ENCODE peak calls at places on chromosome 19, in ten cellular contexts. One of them, this sample, is unnamed. For H3K36me3, the result is how much of the 10 kb centered on the place peaks cover.

GRCh38 chr19:8337728-8338127 is 5.3 kb downstream of the KANK3 start:
- DNase-seq in PC-3: no peak
- DNase-seq in PC-9: peak
- DNase-seq in aorta: no peak
- DNase-seq in neural progenitor cell: no peak
- DNase-seq in upper lobe of right lung: no peak
- DNase-seq in left ventricle myocardium inferior: no peak
- DNase-seq in heart right ventricle: no peak
- DNase-seq in breast epithelium: no peak
- DNase-seq in neuronal stem cell: no peak
- DNase-seq in this sample: no peak

GRCh38 chr19:29491491-29491890 is 34.3 kb upstream of the VSTM2B start:
- DNase-seq in PC-9: no peak
- DNase-seq in neural progenitor cell: no peak
- DNase-seq in PC-3: no peak
- DNase-seq in upper lobe of right lung: no peak
- DNase-seq in aorta: no peak
- DNase-seq in left ventricle myocardium inferior: no peak
- DNase-seq in heart right ventricle: no peak
- DNase-seq in neuronal stem cell: no peak
- DNase-seq in breast epithelium: no peak
- DNase-seq in this sample: no peak

GRCh38 chr19:35755550-35756371 is 1.1 kb downstream of the HSPB6 start:
- DNase-seq in PC-9: no peak
- DNase-seq in neural progenitor cell: peak
- DNase-seq in aorta: peak
- DNase-seq in breast epithelium: peak
- DNase-seq in left ventricle myocardium inferior: peak
- DNase-seq in PC-3: no peak
- DNase-seq in neuronal stem cell: no peak
- DNase-seq in heart right ventricle: peak
- DNase-seq in upper lobe of right lung: peak
- DNase-seq in this sample: no peak

GRCh38 chr19:31283701-31284100 is 65.5 kb downstream of the TSHZ3 start:
- DNase-seq in neural progenitor cell: no peak
- DNase-seq in neuronal stem cell: no peak
- DNase-seq in upper lobe of right lung: peak
- DNase-seq in breast epithelium: no peak
- DNase-seq in heart right ventricle: no peak
- DNase-seq in PC-3: no peak
- DNase-seq in aorta: no peak
- DNase-seq in PC-9: no peak
- DNase-seq in left ventricle myocardium inferior: no peak
- DNase-seq in this sample: no peak

GRCh38 chr19:38932425-38933179 is 1.9 kb downstream of the MRPS12 start:
- DNase-seq in PC-3: peak
- DNase-seq in breast epithelium: no peak
- DNase-seq in aorta: no peak
- DNase-seq in upper lobe of right lung: no peak
- DNase-seq in neural progenitor cell: peak
- DNase-seq in heart right ventricle: no peak
- DNase-seq in neuronal stem cell: no peak
- DNase-seq in left ventricle myocardium inferior: no peak
- DNase-seq in PC-9: no peak
- DNase-seq in this sample: peak

GRCh38 chr19:55640043-55640576 is 692 bp upstream of the ZNF580 start:
- DNase-seq in PC-9: no peak
- DNase-seq in heart right ventricle: peak
- DNase-seq in left ventricle myocardium inferior: peak
- DNase-seq in aorta: peak
- DNase-seq in upper lobe of right lung: peak
- DNase-seq in neural progenitor cell: peak
- DNase-seq in PC-3: no peak
- DNase-seq in breast epithelium: no peak
- DNase-seq in neuronal stem cell: no peak
- DNase-seq in this sample: no peak

GRCh38 chr19:48539503-48540096 is 12.4 kb upstream of the SULT2B1 start:
- DNase-seq in heart right ventricle: no peak
- DNase-seq in PC-3: peak
- DNase-seq in PC-9: no peak
- DNase-seq in left ventricle myocardium inferior: no peak
- DNase-seq in upper lobe of right lung: no peak
- DNase-seq in breast epithelium: no peak
- DNase-seq in neuronal stem cell: no peak
- DNase-seq in aorta: no peak
- DNase-seq in neural progenitor cell: no peak
- DNase-seq in this sample: peak

GRCh38 chr19:19674315-19674714 is 5.7 kb downstream of the ZNF101 start:
- DNase-seq in PC-3: no peak
- DNase-seq in breast epithelium: no peak
- DNase-seq in aorta: no peak
- DNase-seq in neuronal stem cell: no peak
- DNase-seq in neural progenitor cell: no peak
- DNase-seq in heart right ventricle: no peak
- DNase-seq in upper lobe of right lung: no peak
- DNase-seq in PC-9: no peak
- DNase-seq in left ventricle myocardium inferior: no peak
- DNase-seq in this sample: no peak

GRCh38 chr19:45881909-45882528 is 3.9 kb downstream of the IRF2BP1 start:
- DNase-seq in upper lobe of right lung: no peak
- DNase-seq in left ventricle myocardium inferior: no peak
- DNase-seq in PC-9: no peak
- DNase-seq in aorta: no peak
- DNase-seq in PC-3: no peak
- DNase-seq in neural progenitor cell: no peak
- DNase-seq in heart right ventricle: no peak
- DNase-seq in neuronal stem cell: no peak
- DNase-seq in breast epithelium: no peak
- DNase-seq in this sample: no peak

GRCh38 chr19:54388001-54388802 is 23.5 kb upstream of the LAIR1 start:
- DNase-seq in heart right ventricle: no peak
- DNase-seq in neural progenitor cell: no peak
- DNase-seq in breast epithelium: no peak
- DNase-seq in PC-9: no peak
- DNase-seq in left ventricle myocardium inferior: peak
- DNase-seq in upper lobe of right lung: peak
- DNase-seq in PC-3: no peak
- DNase-seq in neuronal stem cell: no peak
- DNase-seq in aorta: no peak
- DNase-seq in this sample: no peak

GRCh38 chr19:32748497-32748896 is 28.9 kb downstream of the TDRD12 start:
- DNase-seq in neural progenitor cell: peak
- DNase-seq in PC-9: no peak
- DNase-seq in heart right ventricle: no peak
- DNase-seq in PC-3: peak
- DNase-seq in aorta: no peak
- DNase-seq in upper lobe of right lung: no peak
- DNase-seq in breast epithelium: no peak
- DNase-seq in neuronal stem cell: no peak
- DNase-seq in left ventricle myocardium inferior: no peak
- DNase-seq in this sample: no peak

GRCh38 chr19:55642153-55643002 is 1.1 kb upstream of the ZNF581 start:
- DNase-seq in heart right ventricle: peak
- DNase-seq in PC-3: peak
- DNase-seq in left ventricle myocardium inferior: no peak
- DNase-seq in breast epithelium: no peak
- DNase-seq in aorta: peak
- DNase-seq in neuronal stem cell: no peak
- DNase-seq in neural progenitor cell: peak
- DNase-seq in upper lobe of right lung: peak
- DNase-seq in PC-9: no peak
- DNase-seq in this sample: no peak

GRCh38 chr19:2333027-2333806 is 4.7 kb downstream of the SPPL2B start:
- DNase-seq in heart right ventricle: no peak
- DNase-seq in aorta: no peak
- DNase-seq in breast epithelium: no peak
- DNase-seq in PC-9: no peak
- DNase-seq in upper lobe of right lung: no peak
- DNase-seq in left ventricle myocardium inferior: no peak
- DNase-seq in neuronal stem cell: no peak
- DNase-seq in PC-3: no peak
- DNase-seq in neural progenitor cell: no peak
- DNase-seq in this sample: no peak

GRCh38 chr19:12757544-12758274 is 6.1 kb downstream of the BEST2 start:
- DNase-seq in PC-9: peak
- DNase-seq in aorta: peak
- DNase-seq in neural progenitor cell: peak
- DNase-seq in left ventricle myocardium inferior: peak
- DNase-seq in heart right ventricle: peak
- DNase-seq in upper lobe of right lung: peak
- DNase-seq in PC-3: peak
- DNase-seq in neuronal stem cell: peak
- DNase-seq in breast epithelium: no peak
- DNase-seq in this sample: peak

GRCh38 chr19:35154535-35155406 is at the start of gene FXYD5:
- DNase-seq in upper lobe of right lung: peak
- DNase-seq in PC-9: peak
- DNase-seq in neuronal stem cell: no peak
- DNase-seq in breast epithelium: no peak
- DNase-seq in heart right ventricle: peak
- DNase-seq in PC-3: peak
- DNase-seq in left ventricle myocardium inferior: peak
- DNase-seq in aorta: peak
- DNase-seq in neural progenitor cell: peak
- DNase-seq in this sample: peak

DNA sequence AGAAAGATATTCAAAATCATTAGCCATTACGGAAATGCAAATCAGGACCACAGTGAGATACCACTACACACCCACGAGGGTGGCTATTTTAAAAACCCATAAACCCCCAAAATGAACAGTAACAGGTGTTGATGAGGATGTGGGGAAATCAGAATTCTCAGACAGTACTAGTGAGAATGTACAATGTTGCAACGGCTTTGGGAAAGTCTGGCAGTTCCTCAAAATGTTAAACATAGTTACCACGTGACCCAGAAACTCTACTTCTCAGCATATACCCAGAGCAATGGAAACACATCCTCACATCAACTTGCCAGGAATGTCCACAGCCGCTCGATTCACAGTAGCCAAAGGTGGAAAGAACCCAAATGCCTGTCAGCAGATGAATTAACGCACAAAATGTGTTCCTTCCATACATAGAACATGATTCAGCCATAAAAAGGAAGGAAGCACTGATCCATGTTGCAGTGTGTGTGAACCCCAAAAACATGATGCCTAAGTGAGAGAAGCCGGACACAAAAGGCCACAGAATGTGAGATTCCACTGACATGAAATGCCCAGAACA is 7.0 kb downstream of the PLVAP start:
- DNase-seq in aorta: no peak
- DNase-seq in left ventricle myocardium inferior: no peak
- DNase-seq in heart right ventricle: no peak
- DNase-seq in breast epithelium: no peak
- DNase-seq in neuronal stem cell: no peak
- DNase-seq in upper lobe of right lung: no peak
- DNase-seq in neural progenitor cell: no peak
- DNase-seq in PC-9: no peak
- DNase-seq in PC-3: no peak
- DNase-seq in this sample: no peak
- H3K4me3 ChIP-seq in aorta: no peak
- H3K4me3 ChIP-seq in left ventricle myocardium inferior: no peak
- H3K4me3 ChIP-seq in heart right ventricle: no peak
- H3K4me3 ChIP-seq in breast epithelium: no peak
- H3K4me3 ChIP-seq in neuronal stem cell: no peak
- H3K4me3 ChIP-seq in upper lobe of right lung: no peak
- H3K4me3 ChIP-seq in neural progenitor cell: no peak
- H3K4me3 ChIP-seq in PC-9: no peak
- H3K4me3 ChIP-seq in PC-3: no peak
- H3K4me3 ChIP-seq in this sample: no peak

GRCh38 chr19:16830679-16831078 is 1.5 kb downstream of the SIN3B start:
- DNase-seq in breast epithelium: no peak
- DNase-seq in left ventricle myocardium inferior: no peak
- DNase-seq in neuronal stem cell: no peak
- DNase-seq in neural progenitor cell: no peak
- DNase-seq in heart right ventricle: no peak
- DNase-seq in upper lobe of right lung: no peak
- DNase-seq in PC-9: no peak
- DNase-seq in PC-3: no peak
- DNase-seq in aorta: no peak
- DNase-seq in this sample: no peak
- H3K36me3 ChIP-seq in breast epithelium: under half
- H3K36me3 ChIP-seq in left ventricle myocardium inferior: under half
- H3K36me3 ChIP-seq in neuronal stem cell: under half
- H3K36me3 ChIP-seq in neural progenitor cell: under half
- H3K36me3 ChIP-seq in heart right ventricle: under half
- H3K36me3 ChIP-seq in upper lobe of right lung: under half
- H3K36me3 ChIP-seq in PC-9: under half
- H3K36me3 ChIP-seq in PC-3: under half
- H3K36me3 ChIP-seq in aorta: under half
- H3K36me3 ChIP-seq in this sample: under half

DNA sequence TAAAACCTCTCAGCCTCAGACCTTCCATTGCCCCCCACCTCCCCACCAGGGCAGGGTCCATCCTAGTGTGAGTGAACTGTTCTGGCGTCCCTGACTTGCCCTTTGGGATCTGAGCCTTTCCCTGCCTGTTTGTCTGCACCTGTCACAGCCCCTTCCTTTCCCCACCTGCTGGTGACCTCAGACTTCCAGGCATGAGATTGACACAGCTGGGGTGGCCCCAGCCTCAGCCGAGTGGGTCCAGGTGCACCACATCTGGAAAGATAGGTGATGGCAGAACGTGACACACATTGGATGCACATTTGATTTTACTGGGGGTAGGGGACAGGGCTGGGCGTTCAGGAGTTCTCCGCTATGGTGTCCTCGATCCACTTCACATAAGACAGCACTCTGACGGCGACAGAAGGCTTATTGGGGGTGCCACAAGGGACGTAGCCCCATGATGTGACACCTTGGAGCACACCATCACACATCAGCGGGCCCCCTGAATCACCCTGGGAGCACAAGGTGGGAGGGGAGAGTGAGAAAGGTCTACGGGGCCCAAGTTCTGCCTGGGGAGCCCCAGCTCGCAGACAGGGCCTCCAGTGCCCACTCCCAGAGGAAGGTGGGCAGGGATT is 4.6 kb downstream of the KLK1 start:
- DNase-seq in left ventricle myocardium inferior: no peak
- DNase-seq in PC-9: no peak
- DNase-seq in PC-3: no peak
- DNase-seq in aorta: no peak
- DNase-seq in upper lobe of right lung: no peak
- DNase-seq in neuronal stem cell: no peak
- DNase-seq in neural progenitor cell: no peak
- DNase-seq in breast epithelium: no peak
- DNase-seq in heart right ventricle: no peak
- DNase-seq in this sample: no peak
- H3K4me3 ChIP-seq in left ventricle myocardium inferior: no peak
- H3K4me3 ChIP-seq in PC-9: no peak
- H3K4me3 ChIP-seq in PC-3: no peak
- H3K4me3 ChIP-seq in aorta: no peak
- H3K4me3 ChIP-seq in upper lobe of right lung: no peak
- H3K4me3 ChIP-seq in neuronal stem cell: no peak
- H3K4me3 ChIP-seq in neural progenitor cell: no peak
- H3K4me3 ChIP-seq in breast epithelium: no peak
- H3K4me3 ChIP-seq in heart right ventricle: no peak
- H3K4me3 ChIP-seq in this sample: no peak

GRCh38 chr19:9834726-9835506 is at the start of gene PIN1:
- DNase-seq in upper lobe of right lung: peak
- DNase-seq in neural progenitor cell: peak
- DNase-seq in breast epithelium: peak
- DNase-seq in neuronal stem cell: peak
- DNase-seq in PC-3: peak
- DNase-seq in heart right ventricle: peak
- DNase-seq in PC-9: peak
- DNase-seq in left ventricle myocardium inferior: peak
- DNase-seq in aorta: peak
- DNase-seq in this sample: peak
- H3K36me3 ChIP-seq in upper lobe of right lung: under half
- H3K36me3 ChIP-seq in neural progenitor cell: under half
- H3K36me3 ChIP-seq in breast epithelium: under half
- H3K36me3 ChIP-seq in neuronal stem cell: under half
- H3K36me3 ChIP-seq in PC-3: under half
- H3K36me3 ChIP-seq in heart right ventricle: under half
- H3K36me3 ChIP-seq in PC-9: under half
- H3K36me3 ChIP-seq in left ventricle myocardium inferior: under half
- H3K36me3 ChIP-seq in aorta: under half
- H3K36me3 ChIP-seq in this sample: under half

This sample was measured in bronchial epithelial cell.